ENCODE peak calls at places on chromosomes 11 and 22, in eight cellular contexts. C is brain microvascular endothelial cell, K is hepatocyte, X is WERI-Rb-1, W is ovary, Z is GM23338, A is aorta, Q is neuronal stem cell. G is an unnamed sample.

GRCh38 chr11:91220476-91221202 is 997.8 kb upstream of the CHORDC1 start:
- DNase-seq in C (peak), K (peak), X (no peak), W (no peak), Z (no peak), A (no peak), Q (no peak), G (no peak)

GRCh38 chr11:64870176-64870892 is 8.1 kb downstream of the EHD1 start:
- DNase-seq in C (peak), K (peak), X (no peak), W (no peak), Z (no peak), A (peak), Q (no peak), G (peak)

GRCh38 chr11:12084191-12084717 is 26.1 kb upstream of the MICAL2 start:
- DNase-seq in C (no peak), K (no peak), X (no peak), W (no peak), Z (no peak), A (no peak), Q (no peak), G (no peak)

GRCh38 chr22:46517255-46517761 is 20.1 kb downstream of the CELSR1 start:
- DNase-seq in C (no peak), K (peak), X (no peak), W (no peak), Z (no peak), A (no peak), Q (no peak), G (no peak)

GRCh38 chr11:116993599-116993998 is 104.6 kb downstream of the SIK3 start:
- DNase-seq in C (peak), K (peak), X (no peak), W (no peak), Z (peak), A (no peak), Q (peak), G (no peak)

GRCh38 chr11:122285444-122285843 is 169.4 kb upstream of the BLID start:
- DNase-seq in C (no peak), K (no peak), X (no peak), W (no peak), Z (no peak), A (no peak), Q (no peak), G (no peak)

GRCh38 chr11:64879226-64879900 is 942 bp upstream of the EHD1 start:
- DNase-seq in C (no peak), K (no peak), X (no peak), W (no peak), Z (no peak), A (no peak), Q (no peak), G (no peak)

GRCh38 chr11:14891143-14892035 is 642 bp downstream of the CYP2R1 start:
- DNase-seq in C (peak), K (peak), X (peak), W (peak), Z (peak), A (peak), Q (peak), G (peak)

GRCh38 chr11:113317297-113317696 is 2.9 kb downstream of the TTC12 start:
- DNase-seq in C (no peak), K (no peak), X (no peak), W (no peak), Z (no peak), A (no peak), Q (no peak), G (no peak)

GRCh38 chr11:120120805-120121335 is 17.0 kb downstream of the TRIM29 start:
- DNase-seq in C (no peak), K (no peak), X (no peak), W (no peak), Z (no peak), A (no peak), Q (no peak), G (no peak)

GRCh38 chr11:66333220-66333877 is 2.9 kb downstream of the RIN1 start:
- DNase-seq in C (no peak), K (no peak), X (no peak), W (peak), Z (no peak), A (peak), Q (no peak), G (no peak)

GRCh38 chr22:39427751-39428596 is 28.4 kb downstream of the TAB1 start:
- DNase-seq in C (no peak), K (peak), X (no peak), W (no peak), Z (no peak), A (peak), Q (no peak), G (no peak)

GRCh38 chr22:18096823-18097222 is 13.8 kb upstream of the TUBA8 start:
- DNase-seq in C (no peak), K (no peak), X (no peak), W (no peak), Z (no peak), A (no peak), Q (no peak), G (no peak)

GRCh38 chr11:130314184-130314748 is 451 bp downstream of the ZBTB44 start:
- DNase-seq in C (peak), K (peak), X (peak), W (peak), Z (peak), A (peak), Q (no peak), G (peak)

GRCh38 chr11:13962562-13963168 is at the start of gene SPON1:
- DNase-seq in C (no peak), K (peak), X (peak), W (peak), Z (peak), A (peak), Q (peak), G (peak)

DNA sequence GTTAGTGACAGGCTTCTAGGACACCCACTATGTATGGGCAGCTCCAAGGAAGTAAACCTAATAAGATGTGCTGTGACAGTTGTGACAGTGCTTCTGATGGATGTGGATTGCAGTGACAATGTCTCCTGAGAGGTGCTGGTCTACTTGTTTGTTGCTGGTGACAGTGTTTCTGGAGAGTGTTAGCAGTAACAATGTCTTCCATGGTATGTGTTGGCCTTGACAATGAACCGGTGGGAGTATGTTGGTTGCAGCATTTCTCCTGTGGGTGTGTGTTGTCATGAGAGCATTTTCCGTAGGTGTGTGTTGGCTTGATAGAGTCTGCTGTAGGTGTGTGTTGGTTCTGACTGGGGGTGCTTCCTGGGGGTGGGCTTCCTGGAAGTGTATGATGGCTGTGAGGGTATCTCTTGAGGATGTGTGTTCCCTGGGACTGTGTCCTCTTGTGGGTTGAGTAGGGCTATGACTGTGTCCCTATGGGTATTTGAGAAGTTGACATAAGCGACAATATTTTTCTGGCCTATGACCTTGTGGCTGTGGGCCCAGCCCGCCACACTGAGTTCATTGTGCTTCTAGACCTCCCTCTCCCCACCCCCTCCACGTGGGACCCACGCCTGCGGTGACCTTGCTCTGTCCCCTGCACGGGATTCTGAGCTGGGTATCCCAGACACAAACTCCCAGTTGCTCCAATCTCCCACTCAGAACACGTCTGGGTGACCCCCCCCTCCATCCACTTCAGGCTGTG is 1.2 kb downstream of the DCHS1 start:
- DNase-seq in C (no peak), K (no peak), X (no peak), W (peak), Z (no peak), A (no peak), Q (no peak), G (peak)
- H3K27ac ChIP-seq in C (no peak), K (peak), X (no peak), W (peak), Z (no peak), A (no peak), Q (no peak), G (peak)

GRCh38 chr22:27577570-27577969 is 224.0 kb downstream of the MN1 start:
- DNase-seq in C (no peak), K (no peak), X (no peak), W (no peak), Z (no peak), A (no peak), Q (no peak), G (no peak)
- H3K27ac ChIP-seq in C (peak), K (peak), X (no peak), W (no peak), Z (no peak), A (no peak), Q (no peak), G (no peak)

GRCh38 chr11:36010010-36010740 is 66.3 kb downstream of the LDLRAD3 start:
- DNase-seq in C (no peak), K (no peak), X (no peak), W (no peak), Z (no peak), A (no peak), Q (no peak), G (no peak)
- H3K27ac ChIP-seq in C (peak), K (no peak), X (no peak), W (peak), Z (no peak), A (no peak), Q (no peak), G (peak)

GRCh38 chr22:29784451-29785361 is 17.5 kb downstream of the UQCR10 start:
- DNase-seq in C (no peak), K (no peak), X (no peak), W (peak), Z (no peak), A (no peak), Q (no peak), G (peak)
- H3K27ac ChIP-seq in C (no peak), K (peak), X (no peak), W (peak), Z (no peak), A (no peak), Q (no peak), G (no peak)

GRCh38 chr22:42414565-42415298 is 17.5 kb downstream of the NFAM1 start:
- DNase-seq in C (no peak), K (no peak), X (no peak), W (no peak), Z (no peak), A (no peak), Q (no peak), G (no peak)

GRCh38 chr22:42416671-42417230 is 15.5 kb downstream of the NFAM1 start:
- DNase-seq in C (no peak), K (no peak), X (no peak), W (no peak), Z (no peak), A (no peak), Q (no peak), G (no peak)

GRCh38 chr22:42417645-42418303 is 14.4 kb downstream of the NFAM1 start:
- DNase-seq in C (no peak), K (no peak), X (no peak), W (no peak), Z (no peak), A (no peak), Q (no peak), G (no peak)

GRCh38 chr22:42418811-42419243 is 13.4 kb downstream of the NFAM1 start:
- DNase-seq in C (no peak), K (no peak), X (no peak), W (no peak), Z (no peak), A (no peak), Q (no peak), G (no peak)

GRCh38 chr22:42419328-42419881 is 12.8 kb downstream of the NFAM1 start:
- DNase-seq in C (no peak), K (no peak), X (no peak), W (no peak), Z (no peak), A (no peak), Q (no peak), G (no peak)
- H3K27ac ChIP-seq in C (no peak), K (no peak), X (no peak), W (no peak), Z (no peak), A (no peak), Q (no peak), G (no peak)

GRCh38 chr11:69442012-69442806 is 39.3 kb upstream of the LINC01488 start:
- DNase-seq in C (no peak), K (no peak), X (no peak), W (peak), Z (no peak), A (peak), Q (no peak), G (no peak)
- H3K27ac ChIP-seq in C (peak), K (peak), X (no peak), W (no peak), Z (peak), A (no peak), Q (peak), G (peak)

GRCh38 chr11:67379061-67380058 is 6.0 kb upstream of the CLCF1 start:
- DNase-seq in C (no peak), K (peak), X (no peak), W (peak), Z (no peak), A (no peak), Q (no peak), G (no peak)
- H3K27ac ChIP-seq in C (no peak), K (peak), X (no peak), W (no peak), Z (no peak), A (no peak), Q (no peak), G (no peak)

GRCh38 chr11:86476109-86476861 is 101.6 kb downstream of the CCDC81 start:
- DNase-seq in C (peak), K (peak), X (no peak), W (peak), Z (no peak), A (no peak), Q (no peak), G (no peak)
- H3K27ac ChIP-seq in C (peak), K (peak), X (no peak), W (peak), Z (no peak), A (no peak), Q (no peak), G (no peak)

DNA sequence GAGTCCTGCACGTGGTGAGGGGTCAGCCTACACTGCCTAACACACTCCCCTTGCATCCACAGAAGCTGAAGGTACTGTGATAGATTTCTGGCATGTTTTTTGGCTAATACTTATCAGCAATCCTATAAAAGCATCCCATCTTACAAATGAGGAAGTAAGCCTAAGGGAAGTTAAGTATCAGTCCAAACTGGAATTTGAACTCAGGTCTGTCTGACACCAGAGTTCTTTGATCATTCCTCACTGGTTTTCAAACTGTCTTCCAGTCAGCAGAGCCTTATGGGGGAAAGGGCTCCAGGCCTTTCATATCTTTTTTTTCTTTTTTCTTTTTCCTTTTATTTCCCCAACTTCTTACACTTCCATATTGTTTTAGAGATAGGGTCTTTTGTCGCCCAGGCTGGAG is 105.6 kb downstream of the RBFOX2 start:
- DNase-seq in C (no peak), K (no peak), X (no peak), W (no peak), Z (no peak), A (no peak), Q (no peak), G (no peak)
- H3K27ac ChIP-seq in C (no peak), K (peak), X (no peak), W (no peak), Z (no peak), A (no peak), Q (no peak), G (no peak)

DNA sequence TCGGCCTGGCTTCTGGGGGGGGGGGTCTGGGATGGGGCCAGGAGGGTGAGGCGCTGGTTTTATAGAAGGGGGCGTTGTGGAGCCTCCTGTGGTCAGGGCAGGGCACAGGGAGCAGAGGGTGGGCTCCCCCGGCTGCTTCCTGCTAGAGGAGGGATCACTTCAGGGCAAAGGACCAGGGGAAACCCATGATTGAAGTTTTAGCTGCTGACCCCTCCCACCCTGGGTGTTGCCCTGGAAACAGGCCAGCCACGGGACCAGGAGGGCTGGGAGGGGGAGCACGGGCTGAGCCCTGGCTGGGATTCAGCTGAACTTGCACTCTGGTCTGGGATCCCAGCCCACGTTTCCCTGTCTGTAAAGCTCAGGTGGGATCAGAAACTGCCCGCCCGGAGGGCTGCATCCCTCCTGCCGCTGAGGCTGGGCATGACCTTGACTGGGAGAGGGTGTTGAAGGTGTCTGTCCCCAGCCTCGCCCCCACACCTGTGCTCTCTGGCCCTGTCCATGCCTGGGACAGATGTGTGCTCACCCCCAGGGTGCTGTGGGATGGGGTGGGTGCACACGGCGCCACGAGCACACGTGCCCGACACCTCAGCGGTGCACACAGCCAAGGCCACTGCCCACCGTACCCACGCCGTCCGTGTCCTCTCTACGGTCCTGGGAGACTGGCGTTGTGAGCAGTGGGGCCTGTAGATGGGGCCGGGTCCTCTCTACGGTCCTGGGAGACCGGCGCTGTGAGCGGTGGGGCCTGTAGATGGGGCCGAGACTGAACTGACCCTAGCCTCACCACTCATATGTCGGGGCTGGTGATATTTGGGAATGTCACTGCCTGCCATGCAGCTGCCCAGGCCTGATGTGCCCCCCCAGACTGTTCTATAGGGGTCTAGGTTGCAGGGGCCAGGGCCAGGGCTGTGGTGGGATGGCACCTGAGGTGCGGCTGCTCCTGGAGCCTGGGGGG is 2.3 kb downstream of the TSPAN4 start:
- DNase-seq in C (no peak), K (peak), X (peak), W (peak), Z (peak), A (peak), Q (no peak), G (no peak)
- H3K27ac ChIP-seq in C (no peak), K (peak), X (no peak), W (peak), Z (peak), A (peak), Q (peak), G (no peak)